ENCODE peak calls at places on chromosomes 1 and 21, in four cellular contexts. J is right lobe of liver, X is RWPE2, B is spleen. R is an unnamed sample. For H3K36me3 and H3K4me1, the result is how much of the 10 kb centered on the place peaks cover.

GRCh38 chr1:227759345-227760300 is 24.4 kb downstream of the SNAP47 start:
- DNase-seq in J (no peak), X (no peak), B (peak), R (peak)

GRCh38 chr1:43322506-43322905 is 15.1 kb upstream of the MPL start:
- DNase-seq in J (peak), X (no peak), B (no peak), R (no peak)

GRCh38 chr1:234833646-234834045 is 223.7 kb upstream of the IRF2BP2 start:
- DNase-seq in J (no peak), X (no peak), B (no peak), R (no peak)

GRCh38 chr1:69700770-69701169 is 133.0 kb downstream of the LRRC7 start:
- DNase-seq in J (no peak), X (no peak), B (no peak), R (peak)

GRCh38 chr21:35191754-35192153 is 142.7 kb upstream of the RUNX1 start:
- DNase-seq in J (no peak), X (no peak), B (no peak), R (no peak)

GRCh38 chr1:107532318-107532717 is 391.5 kb downstream of the NTNG1 start:
- DNase-seq in J (no peak), X (no peak), B (no peak), R (no peak)

GRCh38 chr1:56450004-56450666 is 129.2 kb downstream of the PLPP3 start:
- DNase-seq in J (no peak), X (no peak), B (no peak), R (no peak)

GRCh38 chr1:231872461-231872910 is 245.9 kb downstream of the DISC1 start:
- DNase-seq in J (no peak), X (no peak), B (no peak), R (no peak)

GRCh38 chr1:231959225-231959884 is 332.8 kb downstream of the DISC1 start:
- DNase-seq in J (no peak), X (no peak), B (no peak), R (no peak)

GRCh38 chr1:245225267-245225666 is 70.5 kb downstream of the KIF26B start:
- DNase-seq in J (no peak), X (no peak), B (no peak), R (no peak)

GRCh38 chr21:37742532-37742931 is 173.7 kb downstream of the KCNJ6 start:
- DNase-seq in J (no peak), X (no peak), B (no peak), R (no peak)

GRCh38 chr1:65577278-65577677 is 156.8 kb downstream of the LEPR start:
- DNase-seq in J (no peak), X (no peak), B (no peak), R (no peak)

GRCh38 chr1:181452746-181453145 is 30.6 kb upstream of the CACNA1E start:
- DNase-seq in J (peak), X (no peak), B (no peak), R (no peak)

GRCh38 chr1:217274927-217275616 is 355.8 kb downstream of the GPATCH2 start:
- DNase-seq in J (no peak), X (no peak), B (no peak), R (no peak)

GRCh38 chr1:16978589-16979474 is 1.6 kb downstream of the MFAP2 start:
- DNase-seq in J (no peak), X (peak), B (no peak), R (no peak)

GRCh38 chr1:246779561-246780175 is 55.5 kb downstream of the SCCPDH start:
- DNase-seq in J (no peak), X (no peak), B (no peak), R (no peak)

GRCh38 chr21:37863842-37864241 is 52.4 kb downstream of the KCNJ6 start:
- DNase-seq in J (no peak), X (no peak), B (no peak), R (no peak)

GRCh38 chr1:97745912-97746311 is 174.9 kb downstream of the DPYD start:
- DNase-seq in J (no peak), X (no peak), B (no peak), R (no peak)

GRCh38 chr1:73943270-73943669 is 254.7 kb downstream of the LRRIQ3 start:
- DNase-seq in J (no peak), X (no peak), B (no peak), R (no peak)

GRCh38 chr1:24441996-24442668 is 26.5 kb downstream of the NIPAL3 start:
- DNase-seq in J (no peak), X (no peak), B (no peak), R (no peak)

GRCh38 chr1:53982034-53982761 is 35.8 kb downstream of the LDLRAD1 start:
- DNase-seq in J (peak), X (no peak), B (no peak), R (peak)

GRCh38 chr1:29239142-29239541 is 2.8 kb downstream of the PTPRU start:
- DNase-seq in J (no peak), X (no peak), B (no peak), R (no peak)

GRCh38 chr1:37338658-37339057 is 135.7 kb upstream of the ZC3H12A start:
- DNase-seq in J (no peak), X (no peak), B (no peak), R (no peak)

GRCh38 chr1:43868741-43869067 is 64.9 kb upstream of the ARTN start:
- DNase-seq in J (no peak), X (no peak), B (no peak), R (no peak)

GRCh38 chr1:113924473-113924872 is 4.7 kb upstream of the HIPK1 start:
- DNase-seq in J (no peak), X (no peak), B (no peak), R (no peak)

GRCh38 chr1:119674110-119674509 is 26.0 kb upstream of the ZNF697 start:
- DNase-seq in J (no peak), X (no peak), B (no peak), R (no peak)

GRCh38 chr1:167683641-167684502 is 37.9 kb upstream of the MPZL1 start:
- DNase-seq in J (no peak), X (no peak), B (no peak), R (no peak)

GRCh38 chr1:15640667-15641066 is 23.4 kb downstream of the DDI2 start:
- DNase-seq in J (no peak), X (no peak), B (no peak), R (no peak)

GRCh38 chr1:14435368-14436023 is 163.0 kb upstream of the KAZN start:
- DNase-seq in J (no peak), X (no peak), B (no peak), R (no peak)

GRCh38 chr1:212973426-212973825 is 23.1 kb downstream of the VASH2 start:
- DNase-seq in J (no peak), X (no peak), B (no peak), R (no peak)

GRCh38 chr1:20717452-20718342 is at the start of gene KIF17:
- DNase-seq in J (peak), X (peak), B (peak), R (peak)

GRCh38 chr1:38026592-38027200 is 14.2 kb downstream of the UTP11 start:
- DNase-seq in J (no peak), X (no peak), B (no peak), R (peak)

GRCh38 chr1:67687649-67688048 is 2.6 kb downstream of the GADD45A start:
- DNase-seq in J (no peak), X (no peak), B (no peak), R (no peak)

GRCh38 chr21:35005077-35005476 is 44.0 kb downstream of the RUNX1 start:
- DNase-seq in J (no peak), X (no peak), B (no peak), R (no peak)

DNA sequence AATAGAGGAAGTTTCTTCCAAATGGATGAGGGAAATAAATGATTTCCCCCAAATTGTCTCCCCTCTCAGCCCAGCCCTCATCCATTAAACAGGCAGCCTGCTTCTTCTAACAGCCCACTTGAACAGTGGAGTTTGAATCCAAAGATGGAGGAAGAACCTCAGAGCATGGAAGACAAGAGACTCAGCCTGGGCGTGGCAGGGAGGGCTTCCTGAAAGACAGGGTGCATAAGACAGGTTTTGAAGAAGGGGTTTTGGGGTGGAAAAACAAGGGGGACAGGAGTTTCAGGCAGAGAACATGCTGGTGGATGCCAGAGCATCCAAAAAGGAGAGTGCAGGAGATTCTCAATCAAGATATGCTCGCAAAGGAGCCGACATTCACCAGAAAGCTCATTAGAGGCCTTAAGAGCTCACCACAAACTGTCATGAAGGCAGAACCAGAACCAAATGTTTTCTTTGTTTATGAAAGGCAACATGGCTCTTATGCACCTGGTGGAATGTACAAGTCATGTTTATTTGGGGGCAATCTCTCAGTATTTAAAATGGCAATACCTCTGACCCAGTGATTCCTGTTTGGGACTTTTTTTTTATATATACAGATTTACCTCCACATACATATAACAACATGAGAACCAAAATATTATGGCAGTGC is 26.5 kb upstream of the TSPEAR start:
- DNase-seq in J (no peak), X (no peak), B (no peak), R (no peak)
- H3K36me3 ChIP-seq in J (under half), X (under half), B (under half), R (under half)

GRCh38 chr1:5907386-5907785 is 84.8 kb downstream of the NPHP4 start:
- DNase-seq in J (peak), X (no peak), B (no peak), R (no peak)

GRCh38 chr1:5905431-5905830 is 86.8 kb downstream of the NPHP4 start:
- DNase-seq in J (peak), X (peak), B (peak), R (no peak)

GRCh38 chr1:5906116-5906515 is 86.1 kb downstream of the NPHP4 start:
- DNase-seq in J (peak), X (no peak), B (peak), R (no peak)

GRCh38 chr1:5907966-5908365 is 84.3 kb downstream of the NPHP4 start:
- DNase-seq in J (peak), X (no peak), B (peak), R (no peak)

GRCh38 chr1:5906966-5907365 is 85.3 kb downstream of the NPHP4 start:
- DNase-seq in J (peak), X (no peak), B (peak), R (no peak)
- H3K4me1 ChIP-seq in J (under half), X (under half), B (under half), R (under half)

GRCh38 chr1:41741244-41741643 is 177.5 kb downstream of the HIVEP3 start:
- DNase-seq in J (no peak), X (no peak), B (no peak), R (no peak)
- H3K36me3 ChIP-seq in J (under half), X (under half), B (under half), R (under half)

GRCh38 chr1:89904219-89904980 is 83.6 kb downstream of the LRRC8D start:
- DNase-seq in J (no peak), X (no peak), B (no peak), R (no peak)
- H3K4me1 ChIP-seq in J (under half), X (under half), B (half or more), R (under half)